ENCODE peak calls at places on chromosomes 2 and 18, in ten cellular contexts. F is hepatocyte, W is SJSA1, P is cardiac muscle cell, Y is transverse colon, V is tibial nerve, A is prostate gland, Z is A549, M is psoas muscle, U is lung. E is an unnamed sample.
A peak's percentile ranks its signal among the peaks of the same experiment; 100 is the strongest.

GRCh38 chr2:174117951-174118930 is 130.1 kb downstream of the OLA1 start:
- DNase-seq in Y (no peak), F (no peak), U (no peak), M (no peak), W (peak; percentile 66), P (peak; percentile 53), A (no peak), Z (no peak), V (no peak), E (no peak)

GRCh38 chr2:180240774-180241173 is 233.7 kb upstream of the CWC22 start:
- DNase-seq in W (no peak), A (no peak), U (no peak), F (peak; percentile 7), M (no peak), Y (no peak), P (peak; percentile 52), V (no peak), Z (no peak), E (no peak)

GRCh38 chr2:2720351-2720750 is 389.3 kb upstream of the MYT1L start:
- DNase-seq in A (no peak), Y (no peak), P (no peak), F (no peak), M (no peak), W (no peak), V (no peak), U (no peak), Z (no peak), E (no peak)

GRCh38 chr2:237324446-237325236 is 89.3 kb downstream of the COL6A3 start:
- DNase-seq in W (no peak), Z (no peak), Y (peak; percentile 41), M (no peak), P (peak; percentile 80), V (no peak), A (peak; percentile 32), U (no peak), F (peak; percentile 28), E (no peak)

GRCh38 chr2:111716901-111717635 is 166.9 kb downstream of the ANAPC1 start:
- DNase-seq in Y (no peak), M (no peak), W (no peak), Z (no peak), A (no peak), P (no peak), F (no peak), V (no peak), U (no peak), E (no peak)

GRCh38 chr2:162430323-162430722 is 86.4 kb downstream of the GCA start:
- DNase-seq in M (no peak), W (no peak), P (peak; percentile 6), A (no peak), V (no peak), Z (no peak), Y (no peak), U (no peak), F (no peak), E (peak; percentile 50)

GRCh38 chr2:9311488-9311887 is 104.9 kb downstream of the ASAP2 start:
- DNase-seq in Y (peak; percentile 29), V (peak; percentile 36), F (no peak), W (no peak), Z (no peak), U (no peak), M (peak; percentile 76), A (no peak), P (peak; percentile 80), E (peak; percentile 24)

GRCh38 chr2:149364839-149365238 is 34.5 kb downstream of the LYPD6 start:
- DNase-seq in W (no peak), Y (no peak), V (no peak), F (no peak), Z (no peak), A (no peak), P (no peak), M (no peak), U (no peak), E (no peak)

GRCh38 chr18:52312321-52312720 is 27.7 kb upstream of the DCC start:
- DNase-seq in P (no peak), Y (no peak), W (no peak), A (no peak), Z (no peak), V (no peak), M (no peak), F (no peak), U (no peak), E (no peak)

GRCh38 chr2:2123259-2123658 is 207.8 kb downstream of the MYT1L start:
- DNase-seq in A (no peak), Y (no peak), W (no peak), Z (no peak), F (no peak), U (no peak), V (no peak), P (no peak), M (no peak), E (no peak)

GRCh38 chr2:201947287-201947686 is 86.4 kb upstream of the FZD7 start:
- DNase-seq in F (no peak), P (no peak), Y (no peak), M (no peak), V (no peak), A (no peak), U (no peak), W (no peak), Z (no peak), E (no peak)

GRCh38 chr2:239751719-239752355 is 273.3 kb downstream of the NDUFA10 start:
- DNase-seq in M (no peak), F (no peak), W (no peak), A (no peak), P (peak; percentile 55), Z (no peak), V (no peak), U (no peak), Y (no peak), E (peak; percentile 29)

GRCh38 chr2:100011272-100011711 is 131.1 kb downstream of the AFF3 start:
- DNase-seq in A (no peak), Y (no peak), U (no peak), P (peak; percentile 35), W (no peak), M (no peak), Z (no peak), F (no peak), V (no peak), E (no peak)

GRCh38 chr2:188506843-188507242 is 215.2 kb downstream of the GULP1 start:
- DNase-seq in V (no peak), A (no peak), M (no peak), W (no peak), P (no peak), Z (no peak), F (no peak), Y (no peak), U (no peak), E (no peak)

GRCh38 chr2:72539145-72539552 is 286.7 kb downstream of the EXOC6B start:
- DNase-seq in W (peak; percentile 47), Z (no peak), M (no peak), U (no peak), Y (no peak), F (no peak), P (peak; percentile 90), A (no peak), V (no peak), E (no peak)

GRCh38 chr18:5058768-5059539 is 138.1 kb downstream of the AKAIN1 start:
- DNase-seq in F (no peak), P (no peak), Y (no peak), W (no peak), Z (no peak), A (no peak), V (no peak), U (no peak), M (no peak), E (no peak)

GRCh38 chr2:75465317-75465998 is 95.3 kb downstream of the EVA1A start:
- DNase-seq in A (no peak), F (peak; percentile 40), Y (no peak), Z (no peak), V (no peak), U (no peak), P (peak; percentile 61), M (no peak), W (peak; percentile 51), E (peak; percentile 16)

GRCh38 chr2:18910843-18911242 is 321.5 kb upstream of the NT5C1B start:
- DNase-seq in U (no peak), P (peak; percentile 75), Z (no peak), W (no peak), A (no peak), Y (no peak), M (no peak), V (no peak), F (no peak), E (no peak)

GRCh38 chr2:207549145-207549544 is 19.4 kb downstream of the CREB1 start:
- DNase-seq in W (no peak), Z (no peak), Y (no peak), A (no peak), P (no peak), V (no peak), F (no peak), U (no peak), M (no peak), E (no peak)
- H3K4me3 ChIP-seq in W (no peak overlapping the region), Z (no peak overlapping the region), Y (no peak overlapping the region), A (no peak overlapping the region), P (peak overlapping the region; percentile 11), V (no peak overlapping the region), F (no peak overlapping the region), U (no peak overlapping the region), M (no peak overlapping the region), E (no peak overlapping the region)

GRCh38 chr2:234453216-234453615 is 43.7 kb downstream of the ARL4C start:
- DNase-seq in V (no peak), U (no peak), Y (no peak), M (no peak), W (no peak), Z (no peak), P (no peak), A (no peak), F (no peak), E (no peak)
- H3K4me1 ChIP-seq in V (no peaks in the 10 kb centered on the region), U (no peaks in the 10 kb centered on the region), Y (no peaks in the 10 kb centered on the region), M (no peaks in the 10 kb centered on the region), W (peaks cover 35% of the 10 kb centered on the region), Z (peaks cover 26% of the 10 kb centered on the region), P (peaks cover 11% of the 10 kb centered on the region), A (no peaks in the 10 kb centered on the region), F (peaks cover 11% of the 10 kb centered on the region), E (no peaks in the 10 kb centered on the region)

DNA sequence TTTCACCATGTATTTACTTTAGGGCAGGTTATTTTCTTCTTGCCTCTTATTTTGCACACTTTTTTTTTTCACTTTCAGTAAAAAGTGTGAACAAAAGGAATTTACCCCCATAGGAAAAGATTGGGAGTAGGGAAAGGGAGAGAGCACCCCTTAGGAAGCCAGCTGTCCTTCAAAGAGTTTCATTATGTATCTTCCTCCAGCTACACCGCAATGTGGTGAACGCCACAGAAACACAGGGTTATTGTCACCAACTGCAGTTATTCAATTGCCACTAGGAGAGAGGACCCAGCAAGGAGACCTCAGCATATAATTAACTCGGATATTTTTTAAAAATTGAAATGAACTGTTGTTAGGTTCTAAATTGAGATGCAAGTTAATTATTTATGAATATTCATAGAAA is 286.2 kb upstream of the VRK2 start:
- DNase-seq in M (no peak), P (no peak), F (no peak), A (no peak), Z (no peak), Y (no peak), U (no peak), V (no peak), W (no peak), E (no peak)
- H3K4me3 ChIP-seq in M (peak overlapping the region; percentile 50), P (no peak overlapping the region), F (no peak overlapping the region), A (no peak overlapping the region), Z (no peak overlapping the region), Y (peak overlapping the region; percentile 40), U (no peak overlapping the region), V (no peak overlapping the region), W (no peak overlapping the region), E (peak overlapping the region; percentile 3)

DNA sequence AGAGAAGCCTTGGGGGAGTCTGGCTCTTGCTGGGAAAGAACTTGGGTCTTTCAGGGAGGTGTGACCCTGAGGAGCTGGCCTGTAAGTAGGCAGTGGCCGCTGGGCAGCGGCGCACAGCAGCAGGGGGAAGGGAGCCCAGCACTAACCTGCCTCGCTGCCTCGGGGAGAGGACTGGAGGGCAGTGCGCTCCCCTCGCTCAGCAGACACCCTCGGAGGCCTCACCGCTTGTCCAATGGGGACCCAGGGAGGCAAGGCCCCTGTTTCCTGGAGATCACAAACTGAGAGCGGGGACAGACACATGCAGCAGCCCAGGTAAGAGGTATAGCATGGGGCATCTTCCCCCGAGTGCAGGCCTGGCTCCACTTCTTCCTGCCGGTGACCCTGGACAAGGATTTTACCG is 3.3 kb downstream of the DNMT3A start:
- DNase-seq in V (no peak), W (no peak), P (no peak), U (no peak), Z (no peak), M (no peak), A (no peak), F (no peak), Y (no peak), E (no peak)
- H3K4me1 ChIP-seq in V (peaks cover 22% of the 10 kb centered on the region), W (peaks cover 6% of the 10 kb centered on the region), P (peaks cover 15% of the 10 kb centered on the region), U (peaks cover 19% of the 10 kb centered on the region), Z (peaks cover 9% of the 10 kb centered on the region), M (peaks cover 67% of the 10 kb centered on the region), A (peaks cover 5% of the 10 kb centered on the region), F (peaks cover 26% of the 10 kb centered on the region), Y (peaks cover 59% of the 10 kb centered on the region), E (peaks cover 48% of the 10 kb centered on the region)